ENCODE peak calls at places on chromosome 10, in ten cellular contexts. L is GM13977; V is psoas muscle; X is ACHN; O is activated CD4-positive, CD25-positive, alpha-beta regulatory T cell treated with anti-CD3 and anti-CD28 coated beads, Interleukin-2, amount 50 U/mL, for 16 hours; D is NCI-H1105; S is fibroblast of mammary gland; R is iris pigment epithelial cell; Q is SW 1271; C is cerebellum. B is an unnamed sample.
A peak's percentile ranks its signal among the peaks of the same experiment; 100 is the strongest.

GRCh38 chr10:43249962-43250624 is 16.8 kb downstream of the RASGEF1A start:
- DNase-seq in S (no peak), X (no peak), V (peak; percentile 30), O (no peak), R (no peak), L (no peak), Q (no peak), C (no peak), D (no peak), B (no peak)

GRCh38 chr10:17607603-17608332 is 9.4 kb downstream of the HACD1 start:
- DNase-seq in R (peak; percentile 57), Q (peak; percentile 14), O (peak; percentile 6), V (no peak), S (peak; percentile 73), D (no peak), C (peak; percentile 67), L (peak; percentile 57), X (peak; percentile 62), B (peak; percentile 62)

GRCh38 chr10:69639291-69640195 is 9.5 kb downstream of the FAM241B start:
- DNase-seq in S (peak; percentile 62), Q (no peak), V (peak; percentile 67), C (peak; percentile 87), O (peak; percentile 48), D (peak; percentile 15), L (peak; percentile 83), R (peak; percentile 52), X (peak; percentile 64), B (peak; percentile 66)

GRCh38 chr10:3911713-3912442 is 126.9 kb upstream of the KLF6 start:
- DNase-seq in X (no peak), R (no peak), Q (no peak), O (no peak), D (no peak), C (no peak), V (no peak), S (no peak), L (no peak), B (no peak)

GRCh38 chr10:79438021-79438698 is 7.3 kb downstream of the ZCCHC24 start:
- DNase-seq in C (no peak), O (no peak), D (no peak), Q (no peak), S (peak; percentile 41), R (no peak), L (no peak), X (peak; percentile 26), V (no peak), B (no peak)

GRCh38 chr10:97519342-97519741 is 20.6 kb downstream of the UBTD1 start:
- DNase-seq in S (peak; percentile 43), Q (no peak), O (no peak), C (no peak), L (no peak), R (no peak), X (no peak), D (no peak), V (no peak), B (peak; percentile 76)

GRCh38 chr10:32437334-32437733 is 8.6 kb upstream of the CCDC7 start:
- DNase-seq in C (no peak), Q (no peak), O (no peak), L (no peak), V (no peak), R (no peak), S (peak; percentile 9), X (no peak), D (no peak), B (no peak)

GRCh38 chr10:68471063-68471585 is 649 bp downstream of the DNA2 start:
- DNase-seq in Q (no peak), O (no peak), D (no peak), R (no peak), L (peak; percentile 33), V (no peak), C (no peak), S (no peak), X (peak; percentile 6), B (no peak)

GRCh38 chr10:103193107-103193819 is at the start of gene NT5C2:
- DNase-seq in S (peak; percentile 66), C (peak; percentile 83), X (peak; percentile 85), D (peak; percentile 38), V (peak; percentile 92), O (peak; percentile 48), L (peak; percentile 88), Q (peak; percentile 15), R (peak; percentile 82), B (peak; percentile 82)

GRCh38 chr10:109958059-109958458 is 34.7 kb upstream of the XPNPEP1 start:
- DNase-seq in O (no peak), Q (no peak), V (no peak), C (no peak), S (no peak), X (no peak), L (no peak), D (no peak), R (no peak), B (no peak)

GRCh38 chr10:124611738-124612137 is 132.4 kb downstream of the FAM53B start:
- DNase-seq in L (no peak), C (no peak), R (no peak), O (no peak), X (no peak), S (no peak), D (no peak), Q (no peak), V (no peak), B (no peak)

GRCh38 chr10:112208981-112209380 is 25.4 kb upstream of the GPAM start:
- DNase-seq in R (no peak), O (no peak), S (peak; percentile 67), C (no peak), Q (no peak), D (no peak), L (no peak), V (no peak), X (no peak), B (no peak)

GRCh38 chr10:59176241-59177030 is at the start of gene PHYHIPL:
- DNase-seq in S (no peak), C (peak; percentile 85), X (peak; percentile 6), V (peak; percentile 40), O (no peak), D (peak; percentile 63), L (peak; percentile 24), R (no peak), Q (no peak), B (peak; percentile 1)

GRCh38 chr10:102227050-102227449 is 951 bp downstream of the ELOVL3 start:
- DNase-seq in O (no peak), D (no peak), C (no peak), S (peak; percentile 91), V (peak; percentile 62), L (no peak), Q (no peak), X (no peak), R (peak; percentile 88), B (peak; percentile 55)

GRCh38 chr10:133336131-133337078 is at the start of gene CALY:
- DNase-seq in O (peak; percentile 58), L (peak; percentile 78), D (no peak), C (peak; percentile 94), Q (no peak), S (no peak), X (no peak), R (no peak), V (peak; percentile 62), B (no peak)

GRCh38 chr10:59894114-59894513 is 12.2 kb downstream of the CCDC6 start:
- DNase-seq in D (no peak), V (peak; percentile 53), C (peak; percentile 92), S (peak; percentile 92), Q (no peak), R (peak; percentile 72), L (no peak), X (no peak), O (no peak), B (peak; percentile 74)

GRCh38 chr10:59222788-59223187 is 46.3 kb downstream of the PHYHIPL start:
- DNase-seq in X (no peak), L (no peak), O (no peak), Q (no peak), C (no peak), R (peak; percentile 59), D (no peak), S (no peak), V (no peak), B (no peak)

GRCh38 chr10:88838766-88839165 is 12.9 kb downstream of the ANKRD22 start:
- DNase-seq in X (no peak), C (no peak), R (peak; percentile 5), L (no peak), D (no peak), O (no peak), S (no peak), Q (no peak), V (no peak), B (no peak)

GRCh38 chr10:78828647-78829283 is 240.0 kb upstream of the ZMIZ1 start:
- DNase-seq in X (no peak), V (no peak), D (no peak), O (no peak), R (no peak), Q (no peak), C (no peak), S (no peak), L (no peak), B (no peak)

GRCh38 chr10:64636461-64636860 is 1115.3 kb downstream of the REEP3 start:
- DNase-seq in O (no peak), V (no peak), R (no peak), D (no peak), S (no peak), Q (no peak), C (no peak), X (no peak), L (no peak), B (no peak)

GRCh38 chr10:1124796-1125195 is 68.6 kb downstream of the WDR37 start:
- DNase-seq in X (no peak), S (no peak), D (no peak), L (no peak), O (no peak), C (no peak), V (no peak), Q (no peak), R (no peak), B (no peak)

GRCh38 chr10:128721851-128722250 is 595.6 kb upstream of the MKI67 start:
- DNase-seq in V (no peak), S (no peak), R (no peak), L (no peak), O (no peak), X (no peak), Q (no peak), C (no peak), D (peak; percentile 27), B (no peak)